ENCODE peak calls at places on chromosome X, in ten cellular contexts. O is iPS-NIHi11; A is retinal pigment epithelial cell; B is uterus; L is GM18507; N is stimulated activated CD4-positive, alpha-beta T cell treated with anti-CD3 and anti-CD28 coated beads, TNF-alpha, amount 100 ng/mL, for 1 hour; H is retina; D is renal cortical epithelial cell; X is SW480; Y is stimulated activated CD8-positive, alpha-beta memory T cell treated with anti-CD3 and anti-CD28 coated beads, Interleukin-4, amount 100 ng/mL, for 48 hours. Q is an unnamed sample.

GRCh38 chrX:82218361-82218760 is 1016.5 kb downstream of the SH3BGRL start:
- DNase-seq in B (no peak), N (no peak), Y (no peak), D (peak; percentile 33), L (no peak), A (no peak), H (no peak), O (peak; percentile 32), X (peak; percentile 46), Q (peak; percentile 6)

GRCh38 chrX:49792376-49792775 is 36.7 kb upstream of the PAGE4 start:
- DNase-seq in Y (no peak), L (no peak), A (no peak), N (no peak), B (no peak), X (no peak), H (no peak), D (peak; percentile 0), O (no peak), Q (no peak)

GRCh38 chrX:72317139-72317538 is 11.4 kb upstream of the CITED1 start:
- DNase-seq in Y (no peak), X (no peak), O (no peak), A (no peak), D (no peak), L (no peak), B (no peak), N (no peak), H (no peak), Q (no peak)

GRCh38 chrX:18377802-18378201 is 23.3 kb upstream of the SCML2 start:
- DNase-seq in A (no peak), N (no peak), X (peak; percentile 21), D (no peak), L (no peak), O (peak; percentile 41), B (no peak), H (peak; percentile 26), Y (peak; percentile 30), Q (no peak)

GRCh38 chrX:13826770-13827169 is 9.9 kb upstream of the GPM6B start:
- DNase-seq in X (no peak), O (no peak), B (no peak), H (peak; percentile 59), Y (no peak), L (no peak), N (no peak), D (no peak), A (no peak), Q (no peak)

GRCh38 chrX:125998432-125998831 is 167.7 kb downstream of the DCAF12L2 start:
- DNase-seq in H (peak; percentile 5), Y (no peak), B (no peak), D (peak; percentile 1), X (peak; percentile 23), A (no peak), N (no peak), L (no peak), O (peak; percentile 3), Q (no peak)

GRCh38 chrX:100647739-100648138 is 3.7 kb downstream of the SRPX2 start:
- DNase-seq in B (no peak), D (no peak), O (no peak), A (no peak), X (no peak), H (no peak), Y (no peak), N (no peak), L (no peak), Q (no peak)

GRCh38 chrX:95057341-95057740 is 1383.3 kb downstream of the FAM133A start:
- DNase-seq in H (no peak), Y (no peak), D (no peak), A (peak; percentile 66), N (no peak), O (no peak), X (no peak), B (no peak), L (no peak), Q (no peak)

GRCh38 chrX:97895751-97896150 is 1012.0 kb downstream of the RPA4 start:
- DNase-seq in Y (no peak), A (no peak), L (no peak), B (no peak), N (no peak), X (no peak), O (no peak), D (peak; percentile 11), H (no peak), Q (no peak)

Q was measured in epithelial cell of proximal tubule.